ENCODE peak calls at places on chromosomes 2 and 18, in eight cellular contexts. Z is H54, D is body of pancreas, T is right lobe of liver, A is Peyer's patch, L is adrenal gland, E is GM12892, C is GM12891. X is an unnamed sample.

GRCh38 chr2:44285237-44285636 is 10.0 kb downstream of the SLC3A1 start:
- DNase-seq in Z (no peak), D (no peak), T (no peak), A (no peak), L (no peak), E (no peak), C (no peak), X (no peak)

GRCh38 chr18:27377251-27377650 is 192.1 kb upstream of the CHST9 start:
- DNase-seq in Z (no peak), D (no peak), T (no peak), A (no peak), L (no peak), E (no peak), C (no peak), X (no peak)

GRCh38 chr2:193240752-193241151 is 1046.0 kb upstream of the TMEFF2 start:
- DNase-seq in Z (no peak), D (no peak), T (no peak), A (no peak), L (no peak), E (no peak), C (no peak), X (no peak)

GRCh38 chr2:95337829-95338228 is 40.7 kb downstream of the KCNIP3 start:
- DNase-seq in Z (no peak), D (no peak), T (no peak), A (no peak), L (no peak), E (no peak), C (no peak), X (no peak)

GRCh38 chr2:55045685-55046221 is 4.5 kb downstream of the RTN4 start:
- DNase-seq in Z (no peak), D (no peak), T (no peak), A (no peak), L (no peak), E (no peak), C (no peak), X (no peak)

GRCh38 chr2:41955641-41956040 is 92.2 kb upstream of the PKDCC start:
- DNase-seq in Z (no peak), D (no peak), T (no peak), A (no peak), L (no peak), E (no peak), C (no peak), X (no peak)

GRCh38 chr2:28638102-28638501 is 113.5 kb upstream of the PPP1CB start:
- DNase-seq in Z (no peak), D (no peak), T (peak), A (no peak), L (no peak), E (no peak), C (no peak), X (no peak)

GRCh38 chr2:14861201-14861600 is 228.7 kb downstream of the LRATD1 start:
- DNase-seq in Z (no peak), D (no peak), T (no peak), A (no peak), L (no peak), E (no peak), C (no peak), X (no peak)

GRCh38 chr2:75787532-75788132 is 76.9 kb upstream of the GCFC2 start:
- DNase-seq in Z (peak), D (no peak), T (no peak), A (no peak), L (no peak), E (no peak), C (no peak), X (peak)

GRCh38 chr2:96580771-96581170 is 44.2 kb downstream of the ARID5A start:
- DNase-seq in Z (no peak), D (peak), T (no peak), A (no peak), L (peak), E (no peak), C (no peak), X (no peak)

GRCh38 chr2:34849827-34850226 is 1250.7 kb upstream of the FAM98A start:
- DNase-seq in Z (no peak), D (no peak), T (no peak), A (no peak), L (no peak), E (no peak), C (no peak), X (no peak)

GRCh38 chr2:37827911-37828411 is 97.1 kb upstream of the RMDN2 start:
- DNase-seq in Z (peak), D (no peak), T (no peak), A (no peak), L (no peak), E (no peak), C (no peak), X (no peak)

GRCh38 chr2:168697668-168698121 is 104.7 kb upstream of the NOSTRIN start:
- DNase-seq in Z (no peak), D (no peak), T (no peak), A (peak), L (no peak), E (no peak), C (no peak), X (no peak)

GRCh38 chr2:218030409-218031195 is 27.8 kb upstream of the TNS1 start:
- DNase-seq in Z (peak), D (no peak), T (no peak), A (no peak), L (no peak), E (no peak), C (peak), X (no peak)

GRCh38 chr2:47089083-47089464 is 66.0 kb downstream of the STPG4 start:
- DNase-seq in Z (peak), D (no peak), T (no peak), A (no peak), L (no peak), E (no peak), C (no peak), X (peak)

GRCh38 chr2:130913891-130914290 is 77.2 kb downstream of the ARHGEF4 start:
- DNase-seq in Z (no peak), D (no peak), T (no peak), A (no peak), L (no peak), E (no peak), C (no peak), X (no peak)

GRCh38 chr18:74064510-74064909 is 83.1 kb downstream of the FBXO15 start:
- DNase-seq in Z (no peak), D (no peak), T (no peak), A (no peak), L (no peak), E (no peak), C (no peak), X (no peak)

GRCh38 chr18:74654637-74655036 is 57.0 kb downstream of the ZNF407 start:
- DNase-seq in Z (no peak), D (no peak), T (no peak), A (no peak), L (no peak), E (no peak), C (no peak), X (no peak)

GRCh38 chr2:134445116-134445515 is 191.2 kb downstream of the MGAT5 start:
- DNase-seq in Z (no peak), D (no peak), T (no peak), A (no peak), L (no peak), E (no peak), C (no peak), X (no peak)

GRCh38 chr2:68921646-68922045 is 31.0 kb downstream of the GKN2 start:
- DNase-seq in Z (no peak), D (no peak), T (no peak), A (no peak), L (no peak), E (no peak), C (no peak), X (no peak)

GRCh38 chr2:119426801-119427395 is 4.8 kb upstream of the TMEM37 start:
- DNase-seq in Z (no peak), D (peak), T (peak), A (peak), L (peak), E (no peak), C (no peak), X (no peak)

GRCh38 chr2:168529054-168529833 is 73.2 kb downstream of the CERS6 start:
- DNase-seq in Z (no peak), D (no peak), T (no peak), A (no peak), L (no peak), E (no peak), C (no peak), X (peak)

GRCh38 chr18:21191596-21192307 is 50.3 kb upstream of the GREB1L start:
- DNase-seq in Z (peak), D (peak), T (peak), A (peak), L (peak), E (no peak), C (no peak), X (peak)

GRCh38 chr18:23689031-23689615 is at the start of gene LAMA3:
- DNase-seq in Z (peak), D (peak), T (peak), A (peak), L (peak), E (no peak), C (no peak), X (no peak)

GRCh38 chr2:98295721-98296414 is 50.4 kb upstream of the CNGA3 start:
- DNase-seq in Z (no peak), D (no peak), T (peak), A (no peak), L (no peak), E (no peak), C (no peak), X (no peak)

GRCh38 chr2:112481528-112482228 is at the start of gene TTL:
- DNase-seq in Z (peak), D (peak), T (peak), A (peak), L (peak), E (peak), C (peak), X (peak)

GRCh38 chr2:112482309-112483046 is 522 bp downstream of the TTL start:
- DNase-seq in Z (peak), D (peak), T (peak), A (peak), L (peak), E (peak), C (peak), X (peak)

GRCh38 chr2:112480540-112481049 is 1.4 kb upstream of the TTL start:
- DNase-seq in Z (no peak), D (peak), T (no peak), A (no peak), L (no peak), E (peak), C (peak), X (no peak)

GRCh38 chr2:112483047-112483473 is 1.1 kb downstream of the TTL start:
- DNase-seq in Z (peak), D (peak), T (no peak), A (peak), L (peak), E (no peak), C (no peak), X (peak)

DNA sequence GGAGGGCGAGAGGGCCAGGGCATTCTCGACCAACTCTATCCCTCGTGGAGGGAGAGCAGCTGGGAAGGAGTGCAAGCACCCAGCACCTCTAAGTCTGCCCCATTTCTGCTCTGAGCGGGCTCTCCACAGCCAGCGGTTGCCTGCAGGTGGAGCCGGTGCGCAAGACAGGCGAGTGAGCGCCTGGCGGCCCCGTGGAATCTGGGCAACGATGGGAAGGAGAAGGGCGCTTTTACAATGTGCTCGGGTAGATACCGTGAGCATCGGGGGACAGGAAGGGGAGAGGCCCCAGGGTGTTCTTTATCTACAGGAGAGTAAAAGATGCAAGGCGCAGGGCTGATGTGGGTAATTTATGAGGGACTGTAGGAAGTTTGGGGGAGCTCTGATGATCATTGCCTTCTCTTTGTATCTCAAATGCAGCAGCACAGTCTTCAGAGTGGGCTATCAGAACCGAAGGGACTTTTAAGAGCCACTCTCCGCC is 867 bp upstream of the TTL start:
- DNase-seq in Z (peak), D (peak), T (peak), A (peak), L (peak), E (peak), C (peak), X (peak)
- TF ChIP-seq POLR2A in Z (no peak), D (no peak), T (no peak), A (no peak), L (no peak), E (peak), C (no peak), X (peak)

GRCh38 chr18:70313640-70314039 is 24.8 kb downstream of the SOCS6 start:
- DNase-seq in Z (no peak), D (no peak), T (no peak), A (no peak), L (no peak), E (no peak), C (no peak), X (no peak)

GRCh38 chr18:70314383-70314782 is 25.5 kb downstream of the SOCS6 start:
- DNase-seq in Z (no peak), D (no peak), T (no peak), A (no peak), L (no peak), E (no peak), C (no peak), X (no peak)

GRCh38 chr18:70310560-70311320 is 21.9 kb downstream of the SOCS6 start:
- DNase-seq in Z (no peak), D (no peak), T (no peak), A (no peak), L (no peak), E (no peak), C (no peak), X (no peak)

DNA sequence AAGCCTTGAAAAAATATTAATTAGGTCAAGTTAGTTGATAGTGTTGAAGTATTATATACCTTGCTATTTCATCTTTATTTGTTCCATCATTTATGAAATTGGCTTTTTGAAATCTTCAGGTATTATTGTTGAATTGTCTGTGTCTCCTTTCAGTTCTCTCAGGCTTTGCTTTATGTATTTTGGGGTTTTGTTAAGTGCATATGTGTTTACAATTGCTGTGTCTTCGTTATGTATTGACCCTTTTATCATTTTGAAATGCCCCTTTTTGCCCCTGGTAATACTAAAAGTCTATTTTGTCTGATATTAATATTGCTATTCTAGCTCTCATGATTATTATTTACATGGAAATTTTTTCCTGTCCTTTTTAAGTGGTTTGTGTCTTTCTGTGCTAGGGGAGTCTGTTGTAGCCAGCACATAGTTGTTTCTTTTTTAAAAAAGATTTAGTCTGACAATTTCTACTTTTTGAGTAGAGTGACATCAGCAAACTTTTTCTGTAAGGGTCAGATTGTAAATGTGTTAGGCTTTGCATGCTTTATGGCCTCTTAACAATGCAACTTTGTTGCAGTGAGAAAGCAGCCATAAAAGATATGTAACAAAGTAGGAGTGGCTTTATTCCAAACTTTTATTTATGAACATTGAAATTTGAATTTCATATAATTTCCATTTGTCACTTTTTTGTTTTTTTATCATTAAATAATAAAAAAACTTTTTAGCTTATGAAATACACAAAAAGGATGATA is 19.9 kb downstream of the SOCS6 start:
- DNase-seq in Z (no peak), D (no peak), T (no peak), A (no peak), L (no peak), E (no peak), C (no peak), X (no peak)
- TF ChIP-seq POLR2A in Z (no peak), D (no peak), T (no peak), A (no peak), L (no peak), E (no peak), C (no peak), X (no peak)

GRCh38 chr2:171923206-171923605 is 945 bp downstream of the HAT1 start:
- DNase-seq in Z (no peak), D (peak), T (no peak), A (no peak), L (peak), E (no peak), C (no peak), X (peak)

GRCh38 chr2:171921970-171922229 is 361 bp upstream of the HAT1 start:
- DNase-seq in Z (no peak), D (no peak), T (no peak), A (no peak), L (no peak), E (no peak), C (no peak), X (no peak)

GRCh38 chr2:171919453-171919852 is 2.8 kb upstream of the HAT1 start:
- DNase-seq in Z (no peak), D (no peak), T (no peak), A (no peak), L (no peak), E (no peak), C (no peak), X (no peak)

GRCh38 chr2:171922230-171923022 is at the start of gene HAT1:
- DNase-seq in Z (peak), D (peak), T (peak), A (peak), L (peak), E (peak), C (peak), X (peak)

DNA sequence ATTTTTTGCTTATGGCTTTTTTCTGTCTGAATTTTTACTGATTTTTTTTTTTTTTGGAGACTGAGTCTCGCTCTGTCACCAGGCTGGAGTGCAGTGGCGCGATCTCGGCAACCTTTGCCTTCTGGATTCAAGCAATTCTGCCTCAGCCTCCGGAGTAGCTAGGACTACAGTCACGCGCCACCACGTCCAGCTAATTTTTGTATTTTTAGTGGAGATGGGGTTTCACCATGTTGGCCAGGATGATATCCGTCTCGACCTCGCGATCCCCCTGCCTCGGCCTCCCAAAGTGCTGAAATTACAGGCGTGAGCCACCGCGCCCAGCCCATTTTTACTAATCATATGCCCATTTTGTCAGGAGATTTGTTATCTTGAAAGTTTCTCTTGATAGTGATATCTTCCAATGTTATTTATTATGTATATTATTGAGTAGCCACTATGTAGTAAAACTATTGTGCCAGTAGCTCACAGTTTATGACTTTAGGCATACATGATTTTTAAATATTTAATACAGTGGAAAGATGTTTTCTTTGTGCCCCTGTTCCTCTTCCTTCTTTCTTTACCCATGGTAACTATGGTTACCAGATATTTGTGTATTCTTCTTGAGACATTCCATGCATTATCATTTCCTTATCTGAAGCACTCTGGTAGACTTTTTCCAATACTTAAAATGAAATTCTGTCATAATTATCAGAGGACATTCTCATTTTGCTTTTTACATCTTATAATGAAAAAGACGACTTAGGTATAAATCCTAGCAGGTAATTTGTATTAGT is 2.1 kb downstream of the HAT1 start:
- DNase-seq in Z (no peak), D (no peak), T (no peak), A (no peak), L (no peak), E (no peak), C (no peak), X (peak)
- TF ChIP-seq POLR2A in Z (no peak), D (no peak), T (no peak), A (no peak), L (no peak), E (no peak), C (no peak), X (no peak)

GRCh38 chr2:45448217-45448616 is 162.8 kb downstream of the SRBD1 start:
- DNase-seq in Z (no peak), D (no peak), T (no peak), A (no peak), L (no peak), E (no peak), C (no peak), X (no peak)
- TF ChIP-seq POLR2A in Z (no peak), D (no peak), T (no peak), A (no peak), L (no peak), E (no peak), C (no peak), X (no peak)

GRCh38 chr2:204321027-204321800 is 224.1 kb upstream of the PARD3B start:
- DNase-seq in Z (no peak), D (no peak), T (no peak), A (no peak), L (no peak), E (no peak), C (no peak), X (no peak)

GRCh38 chr2:204317640-204318039 is 227.6 kb upstream of the PARD3B start:
- DNase-seq in Z (no peak), D (no peak), T (no peak), A (no peak), L (no peak), E (no peak), C (no peak), X (no peak)

GRCh38 chr2:204325468-204325867 is 219.8 kb upstream of the PARD3B start:
- DNase-seq in Z (peak), D (peak), T (peak), A (no peak), L (peak), E (no peak), C (peak), X (peak)

GRCh38 chr2:204321910-204322765 is 223.1 kb upstream of the PARD3B start:
- DNase-seq in Z (no peak), D (no peak), T (no peak), A (no peak), L (peak), E (no peak), C (no peak), X (no peak)
- TF ChIP-seq POLR2A in Z (no peak), D (no peak), T (no peak), A (no peak), L (no peak), E (no peak), C (no peak), X (no peak)

GRCh38 chr18:78427081-78427480 is 552.5 kb upstream of the SALL3 start:
- DNase-seq in Z (no peak), D (no peak), T (no peak), A (no peak), L (no peak), E (no peak), C (no peak), X (no peak)
- TF ChIP-seq POLR2A in Z (no peak), D (no peak), T (no peak), A (no peak), L (no peak), E (no peak), C (no peak), X (no peak)

X was measured in erythroblast.